ENCODE peak calls at places on chromosome 18, in five cellular contexts. One of them, this sample, is unnamed.

GRCh38 chr18:48819276-48819675 is 131.5 kb downstream of the SMAD7 start:
- DNase-seq in spleen: peak; percentile 61
- DNase-seq in foreskin fibroblast: no peak
- DNase-seq in GM13976: no peak
- DNase-seq in nephron progenitor cell: no peak
- DNase-seq in this sample: peak; percentile 14

GRCh38 chr18:54983041-54983686 is 23.9 kb upstream of the CCDC68 start:
- DNase-seq in GM13976: peak; percentile 51
- DNase-seq in nephron progenitor cell: no peak
- DNase-seq in spleen: no peak
- DNase-seq in foreskin fibroblast: peak; percentile 44
- DNase-seq in this sample: no peak

GRCh38 chr18:48036641-48037421 is 106.4 kb upstream of the SMAD2 start:
- DNase-seq in spleen: peak; percentile 68
- DNase-seq in GM13976: no peak
- DNase-seq in foreskin fibroblast: no peak
- DNase-seq in nephron progenitor cell: peak; percentile 40
- DNase-seq in this sample: no peak

GRCh38 chr18:49177812-49178211 is 227.0 kb upstream of the SMAD7 start:
- DNase-seq in nephron progenitor cell: no peak
- DNase-seq in foreskin fibroblast: no peak
- DNase-seq in spleen: no peak
- DNase-seq in GM13976: no peak
- DNase-seq in this sample: no peak

GRCh38 chr18:48600746-48601090 is 61.9 kb downstream of the CTIF start:
- DNase-seq in foreskin fibroblast: no peak
- DNase-seq in nephron progenitor cell: no peak
- DNase-seq in spleen: peak; percentile 22
- DNase-seq in GM13976: no peak
- DNase-seq in this sample: no peak

GRCh38 chr18:55853268-55853667 is 265.3 kb upstream of the TCF4 start:
- DNase-seq in spleen: no peak
- DNase-seq in GM13976: no peak
- DNase-seq in foreskin fibroblast: no peak
- DNase-seq in nephron progenitor cell: no peak
- DNase-seq in this sample: no peak

GRCh38 chr18:30855762-30856161 is 186.8 kb downstream of the DSC3 start:
- DNase-seq in GM13976: no peak
- DNase-seq in spleen: no peak
- DNase-seq in nephron progenitor cell: no peak
- DNase-seq in foreskin fibroblast: no peak
- DNase-seq in this sample: no peak

GRCh38 chr18:63016270-63016669 is 300.9 kb downstream of the PHLPP1 start:
- DNase-seq in GM13976: peak; percentile 76
- DNase-seq in nephron progenitor cell: peak; percentile 55
- DNase-seq in foreskin fibroblast: peak; percentile 49
- DNase-seq in spleen: no peak
- DNase-seq in this sample: no peak

GRCh38 chr18:13217466-13217961 is 1.0 kb upstream of the LDLRAD4 start:
- DNase-seq in GM13976: peak; percentile 72
- DNase-seq in foreskin fibroblast: peak; percentile 12
- DNase-seq in spleen: peak; percentile 85
- DNase-seq in nephron progenitor cell: peak; percentile 73
- DNase-seq in this sample: peak; percentile 40

GRCh38 chr18:74264303-74265020 is 27.3 kb downstream of the CYB5A start:
- DNase-seq in nephron progenitor cell: no peak
- DNase-seq in spleen: no peak
- DNase-seq in GM13976: peak; percentile 71
- DNase-seq in foreskin fibroblast: no peak
- DNase-seq in this sample: peak; percentile 30

GRCh38 chr18:41809652-41810051 is 145.4 kb upstream of the PIK3C3 start:
- DNase-seq in GM13976: no peak
- DNase-seq in foreskin fibroblast: no peak
- DNase-seq in nephron progenitor cell: no peak
- DNase-seq in spleen: no peak
- DNase-seq in this sample: no peak

GRCh38 chr18:31880186-31880898 is 62.6 kb downstream of the TRAPPC8 start:
- DNase-seq in GM13976: no peak
- DNase-seq in foreskin fibroblast: no peak
- DNase-seq in nephron progenitor cell: no peak
- DNase-seq in spleen: no peak
- DNase-seq in this sample: no peak

GRCh38 chr18:3610818-3611217 is 160.8 kb downstream of the TGIF1 start:
- DNase-seq in foreskin fibroblast: peak; percentile 62
- DNase-seq in spleen: peak; percentile 20
- DNase-seq in nephron progenitor cell: no peak
- DNase-seq in GM13976: no peak
- DNase-seq in this sample: no peak

GRCh38 chr18:28176933-28177827 is at the start of gene CDH2:
- DNase-seq in spleen: peak; percentile 83
- DNase-seq in GM13976: peak; percentile 52
- DNase-seq in nephron progenitor cell: peak; percentile 80
- DNase-seq in foreskin fibroblast: peak; percentile 70
- DNase-seq in this sample: no peak
- TF ChIP-seq CTCF in spleen: no peak
- TF ChIP-seq CTCF in GM13976: no peak
- TF ChIP-seq CTCF in nephron progenitor cell: peak; percentile 11
- TF ChIP-seq CTCF in foreskin fibroblast: peak; percentile 6
- TF ChIP-seq CTCF in this sample: no peak

DNA sequence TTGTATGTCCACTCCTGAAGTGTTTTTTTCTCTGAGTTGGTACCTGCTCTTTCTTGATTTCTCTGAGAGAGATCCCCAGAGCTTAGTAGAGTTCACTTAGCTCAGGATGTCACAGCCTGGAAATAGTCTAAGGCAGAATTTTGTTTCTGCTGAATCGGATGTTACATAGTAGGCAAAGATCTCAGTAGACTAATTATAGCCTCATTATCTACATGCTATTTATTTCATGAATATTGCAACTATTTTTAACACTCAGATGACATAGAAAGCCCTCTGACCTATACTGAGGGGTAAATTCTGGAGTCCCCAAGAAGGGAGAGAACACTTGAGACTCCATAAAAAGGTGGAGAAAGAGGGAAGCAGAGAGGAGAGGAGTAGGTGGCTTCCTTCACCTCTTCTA is 160.2 kb downstream of the FHOD3 start:
- DNase-seq in spleen: no peak
- DNase-seq in nephron progenitor cell: no peak
- DNase-seq in foreskin fibroblast: no peak
- DNase-seq in GM13976: no peak
- DNase-seq in this sample: no peak
- TF ChIP-seq CTCF in spleen: no peak
- TF ChIP-seq CTCF in nephron progenitor cell: no peak
- TF ChIP-seq CTCF in foreskin fibroblast: no peak
- TF ChIP-seq CTCF in GM13976: no peak
- TF ChIP-seq CTCF in this sample: no peak

GRCh38 chr18:8706981-8707940 is 1.9 kb downstream of the MTCL1 start:
- DNase-seq in GM13976: peak; percentile 31
- DNase-seq in nephron progenitor cell: peak; percentile 64
- DNase-seq in spleen: peak; percentile 80
- DNase-seq in foreskin fibroblast: no peak
- DNase-seq in this sample: peak; percentile 34
- TF ChIP-seq CTCF in GM13976: no peak
- TF ChIP-seq CTCF in nephron progenitor cell: peak; percentile 40
- TF ChIP-seq CTCF in spleen: peak; percentile 42
- TF ChIP-seq CTCF in foreskin fibroblast: no peak
- TF ChIP-seq CTCF in this sample: no peak

GRCh38 chr18:26802330-26803200 is 62.9 kb downstream of the AQP4 start:
- DNase-seq in nephron progenitor cell: peak; percentile 16
- DNase-seq in spleen: no peak
- DNase-seq in foreskin fibroblast: no peak
- DNase-seq in GM13976: no peak
- DNase-seq in this sample: no peak

GRCh38 chr18:26803643-26804042 is 61.9 kb downstream of the AQP4 start:
- DNase-seq in spleen: no peak
- DNase-seq in GM13976: no peak
- DNase-seq in nephron progenitor cell: no peak
- DNase-seq in foreskin fibroblast: no peak
- DNase-seq in this sample: no peak

GRCh38 chr18:26806224-26806623 is 59.3 kb downstream of the AQP4 start:
- DNase-seq in GM13976: no peak
- DNase-seq in nephron progenitor cell: no peak
- DNase-seq in spleen: no peak
- DNase-seq in foreskin fibroblast: no peak
- DNase-seq in this sample: no peak

GRCh38 chr18:26804474-26804873 is 61.0 kb downstream of the AQP4 start:
- DNase-seq in foreskin fibroblast: no peak
- DNase-seq in GM13976: no peak
- DNase-seq in nephron progenitor cell: peak; percentile 20
- DNase-seq in spleen: no peak
- DNase-seq in this sample: no peak
- TF ChIP-seq CTCF in foreskin fibroblast: no peak
- TF ChIP-seq CTCF in GM13976: no peak
- TF ChIP-seq CTCF in nephron progenitor cell: no peak
- TF ChIP-seq CTCF in spleen: no peak
- TF ChIP-seq CTCF in this sample: no peak

This sample was measured in activated B cell treated with CpG ODN at 0.5 μM for 24 hours.